ENCODE peak calls at places on chromosomes 12 and 14, in ten cellular contexts. A is NCI-H1417; F is fibroblast of the conjunctiva; H is activated CD4-positive, CD25-positive, alpha-beta regulatory T cell treated with anti-CD3 and anti-CD28 coated beads, Interleukin-2, amount 50 U/mL, for 72 hours; V is RWPE1; J is GM12892; D is OCI-M1; E is mucosa of descending colon; Z is activated naive CD4-positive, alpha-beta T cell treated with anti-CD3 and anti-CD28 coated beads, Interleukin-2, amount 10 ng/mL, durations not matched to agents 7 days and 5 days; N is hepatic stellate cell. B is an unnamed sample.
A peak's percentile ranks its signal among the peaks of the same experiment; 100 is the strongest.

GRCh38 chr12:9626821-9627220 is 19.1 kb upstream of the KLRB1 start:
- DNase-seq in A (no peak), F (no peak), H (no peak), V (no peak), J (no peak), D (no peak), E (no peak), Z (no peak), N (no peak), B (no peak)

GRCh38 chr14:73662439-73663056 is 17.8 kb downstream of the DNAL1 start:
- DNase-seq in A (no peak), F (peak; percentile 89), H (no peak), V (peak; percentile 71), J (no peak), D (peak; percentile 31), E (no peak), Z (no peak), N (peak; percentile 63), B (no peak)

GRCh38 chr12:42296503-42297109 is 29.3 kb downstream of the ZCRB1 start:
- DNase-seq in A (no peak), F (no peak), H (no peak), V (peak; percentile 3), J (no peak), D (peak; percentile 62), E (no peak), Z (no peak), N (no peak), B (peak; percentile 31)

GRCh38 chr12:128619263-128619662 is 204.5 kb downstream of the SLC15A4 start:
- DNase-seq in A (no peak), F (no peak), H (no peak), V (no peak), J (no peak), D (no peak), E (no peak), Z (no peak), N (no peak), B (no peak)

GRCh38 chr14:101849640-101850039 is 88.1 kb downstream of the PPP2R5C start:
- DNase-seq in A (no peak), F (no peak), H (no peak), V (no peak), J (no peak), D (no peak), E (no peak), Z (no peak), N (no peak), B (no peak)

GRCh38 chr12:26629864-26630263 is 203.1 kb downstream of the ITPR2 start:
- DNase-seq in A (no peak), F (no peak), H (no peak), V (no peak), J (no peak), D (peak; percentile 15), E (no peak), Z (no peak), N (no peak), B (peak; percentile 65)

GRCh38 chr14:71658261-71658860 is 273.9 kb upstream of the RGS6 start:
- DNase-seq in A (no peak), F (no peak), H (no peak), V (no peak), J (no peak), D (no peak), E (no peak), Z (no peak), N (no peak), B (peak; percentile 15)

GRCh38 chr12:71639341-71639760 is 24.3 kb downstream of the ZFC3H1 start:
- DNase-seq in A (peak; percentile 34), F (no peak), H (no peak), V (no peak), J (no peak), D (peak; percentile 38), E (no peak), Z (no peak), N (no peak), B (no peak)

GRCh38 chr12:122129131-122129530 is 44.9 kb downstream of the IL31 start:
- DNase-seq in A (no peak), F (no peak), H (no peak), V (no peak), J (no peak), D (no peak), E (no peak), Z (no peak), N (no peak), B (no peak)

GRCh38 chr14:26833777-26834176 is 235.9 kb upstream of the NOVA1 start:
- DNase-seq in A (no peak), F (no peak), H (no peak), V (no peak), J (no peak), D (no peak), E (no peak), Z (no peak), N (no peak), B (no peak)

GRCh38 chr14:72738181-72738611 is 155.7 kb downstream of the DPF3 start:
- DNase-seq in A (no peak), F (no peak), H (no peak), V (no peak), J (no peak), D (no peak), E (no peak), Z (no peak), N (no peak), B (no peak)

GRCh38 chr12:43222796-43223195 is 329.2 kb downstream of the ADAMTS20 start:
- DNase-seq in A (no peak), F (peak; percentile 44), H (no peak), V (no peak), J (no peak), D (no peak), E (no peak), Z (no peak), N (no peak), B (no peak)

GRCh38 chr12:10392394-10392930 is 2.6 kb upstream of the KLRK1 start:
- DNase-seq in A (peak; percentile 25), F (peak; percentile 96), H (no peak), V (peak; percentile 68), J (no peak), D (peak; percentile 94), E (no peak), Z (no peak), N (peak; percentile 5), B (no peak)

B was measured in dermis microvascular lymphatic vessel endothelial cell.